ENCODE peak calls at places on chromosomes 12 and 14, in six cellular contexts. G is endodermal cell; S is CD4-positive, CD25-positive, alpha-beta regulatory T cell; Z is lower leg skin; N is left ventricle myocardium inferior; K is cardiac muscle cell. P is an unnamed sample.

GRCh38 chr12:6970096-6970527 is 352 bp downstream of the PHB2 start:
- DNase-seq in G (no peak), S (peak; percentile 16), Z (peak; percentile 91), N (no peak), K (no peak), P (no peak)

GRCh38 chr12:33248364-33248763 is 191.3 kb downstream of the SYT10 start:
- DNase-seq in G (no peak), S (no peak), Z (no peak), N (no peak), K (no peak), P (no peak)

GRCh38 chr14:60760648-60761364 is 26.2 kb downstream of the MNAT1 start:
- DNase-seq in G (no peak), S (no peak), Z (no peak), N (no peak), K (no peak), P (no peak)

GRCh38 chr12:19799216-19799615 is 359.9 kb downstream of the AEBP2 start:
- DNase-seq in G (no peak), S (no peak), Z (no peak), N (no peak), K (peak; percentile 55), P (peak; percentile 37)

GRCh38 chr12:79886917-79887519 is 47.9 kb downstream of the PPP1R12A start:
- DNase-seq in G (no peak), S (no peak), Z (no peak), N (no peak), K (peak; percentile 74), P (peak; percentile 78)

GRCh38 chr12:28161697-28162096 is 28.6 kb upstream of the CCDC91 start:
- DNase-seq in G (no peak), S (no peak), Z (no peak), N (no peak), K (no peak), P (no peak)

GRCh38 chr14:61475316-61475715 is 153.9 kb downstream of the PRKCH start:
- DNase-seq in G (no peak), S (no peak), Z (no peak), N (no peak), K (peak; percentile 92), P (peak; percentile 91)

GRCh38 chr14:56491299-56492285 is 88.0 kb upstream of the TMEM260 start:
- DNase-seq in G (peak; percentile 94), S (no peak), Z (no peak), N (no peak), K (peak; percentile 66), P (peak; percentile 71)

GRCh38 chr14:55448146-55448614 is 7.8 kb upstream of the TBPL2 start:
- DNase-seq in G (no peak), S (no peak), Z (no peak), N (no peak), K (peak; percentile 85), P (peak; percentile 92)

GRCh38 chr12:25552681-25553080 is 402 bp downstream of the LMNTD1 start:
- DNase-seq in G (no peak), S (no peak), Z (no peak), N (no peak), K (no peak), P (peak; percentile 17)

GRCh38 chr12:112111931-112112330 is 3.3 kb upstream of the NAA25 start:
- DNase-seq in G (no peak), S (no peak), Z (peak; percentile 59), N (no peak), K (no peak), P (no peak)

GRCh38 chr12:84741727-84742126 is 170.9 kb downstream of the SLC6A15 start:
- DNase-seq in G (no peak), S (no peak), Z (no peak), N (no peak), K (no peak), P (no peak)

GRCh38 chr14:56027916-56028637 is 90.1 kb upstream of the PELI2 start:
- DNase-seq in G (no peak), S (no peak), Z (no peak), N (no peak), K (no peak), P (no peak)

GRCh38 chr12:92968201-92968813 is 39.2 kb upstream of the EEA1 start:
- DNase-seq in G (no peak), S (no peak), Z (no peak), N (no peak), K (no peak), P (peak; percentile 39)

GRCh38 chr12:87157791-87158190 is 871.4 kb downstream of the C12orf50 start:
- DNase-seq in G (peak; percentile 57), S (no peak), Z (no peak), N (no peak), K (peak; percentile 97), P (peak; percentile 96)

GRCh38 chr12:96487214-96487613 is 2.2 kb upstream of the CFAP54 start:
- DNase-seq in G (no peak), S (no peak), Z (no peak), N (no peak), K (peak; percentile 70), P (peak; percentile 85)

GRCh38 chr12:59698599-59698998 is 102.8 kb downstream of the SLC16A7 start:
- DNase-seq in G (no peak), S (no peak), Z (no peak), N (no peak), K (peak; percentile 91), P (peak; percentile 87)

GRCh38 chr12:97048421-97049035 is 141.5 kb downstream of the NEDD1 start:
- DNase-seq in G (no peak), S (no peak), Z (no peak), N (no peak), K (no peak), P (no peak)

GRCh38 chr14:32329146-32329545 is at the start of gene AKAP6:
- DNase-seq in G (no peak), S (no peak), Z (no peak), N (no peak), K (no peak), P (no peak)

GRCh38 chr14:93959239-93960107 is 16.9 kb downstream of the ASB2 start:
- DNase-seq in G (peak; percentile 86), S (peak; percentile 89), Z (no peak), N (no peak), K (peak; percentile 85), P (peak; percentile 86)

GRCh38 chr12:80364056-80364455 is 80.0 kb upstream of the PTPRQ start:
- DNase-seq in G (no peak), S (no peak), Z (no peak), N (no peak), K (no peak), P (no peak)

GRCh38 chr12:12405882-12406281 is 49.0 kb downstream of the BORCS5 start:
- DNase-seq in G (no peak), S (no peak), Z (no peak), N (peak; percentile 28), K (no peak), P (no peak)

GRCh38 chr12:3077572-3078081 is 448 bp downstream of the TSPAN9 start:
- DNase-seq in G (peak; percentile 76), S (no peak), Z (no peak), N (peak; percentile 47), K (peak; percentile 74), P (peak; percentile 65)

GRCh38 chr14:100666851-100667250 is 59.8 kb upstream of the DLK1 start:
- DNase-seq in G (no peak), S (no peak), Z (no peak), N (no peak), K (no peak), P (no peak)

GRCh38 chr12:105083551-105084105 is 630 bp downstream of the ALDH1L2 start:
- DNase-seq in G (no peak), S (no peak), Z (peak; percentile 92), N (peak; percentile 68), K (peak; percentile 87), P (peak; percentile 77)

GRCh38 chr12:114691810-114692557 is 8.0 kb upstream of the TBX3 start:
- DNase-seq in G (peak; percentile 83), S (no peak), Z (no peak), N (no peak), K (no peak), P (no peak)

GRCh38 chr12:114689075-114689994 is 5.4 kb upstream of the TBX3 start:
- DNase-seq in G (peak; percentile 49), S (no peak), Z (no peak), N (no peak), K (no peak), P (no peak)

GRCh38 chr12:114688256-114688845 is 4.4 kb upstream of the TBX3 start:
- DNase-seq in G (peak; percentile 67), S (no peak), Z (no peak), N (no peak), K (no peak), P (no peak)

GRCh38 chr12:114691196-114691595 is 7.2 kb upstream of the TBX3 start:
- DNase-seq in G (peak; percentile 49), S (no peak), Z (no peak), N (no peak), K (no peak), P (no peak)

GRCh38 chr12:114690267-114691135 is 6.5 kb upstream of the TBX3 start:
- DNase-seq in G (peak; percentile 38), S (no peak), Z (no peak), N (no peak), K (no peak), P (no peak)
- H3K4me3 ChIP-seq in G (no peak overlapping the region), S (no peak overlapping the region), Z (no peak overlapping the region), N (no peak overlapping the region), K (no peak overlapping the region), P (no peak overlapping the region)

GRCh38 chr12:48198619-48198973 is 4.5 kb downstream of the OR10AD1 start:
- DNase-seq in G (no peak), S (no peak), Z (peak; percentile 86), N (peak; percentile 53), K (peak; percentile 42), P (peak; percentile 14)
- H3K4me3 ChIP-seq in G (peak overlapping the region; percentile 92), S (peak overlapping the region; percentile 98), Z (peak overlapping the region; percentile 78), N (peak overlapping the region; percentile 84), K (peak overlapping the region; percentile 39), P (peak overlapping the region; percentile 72)

DNA sequence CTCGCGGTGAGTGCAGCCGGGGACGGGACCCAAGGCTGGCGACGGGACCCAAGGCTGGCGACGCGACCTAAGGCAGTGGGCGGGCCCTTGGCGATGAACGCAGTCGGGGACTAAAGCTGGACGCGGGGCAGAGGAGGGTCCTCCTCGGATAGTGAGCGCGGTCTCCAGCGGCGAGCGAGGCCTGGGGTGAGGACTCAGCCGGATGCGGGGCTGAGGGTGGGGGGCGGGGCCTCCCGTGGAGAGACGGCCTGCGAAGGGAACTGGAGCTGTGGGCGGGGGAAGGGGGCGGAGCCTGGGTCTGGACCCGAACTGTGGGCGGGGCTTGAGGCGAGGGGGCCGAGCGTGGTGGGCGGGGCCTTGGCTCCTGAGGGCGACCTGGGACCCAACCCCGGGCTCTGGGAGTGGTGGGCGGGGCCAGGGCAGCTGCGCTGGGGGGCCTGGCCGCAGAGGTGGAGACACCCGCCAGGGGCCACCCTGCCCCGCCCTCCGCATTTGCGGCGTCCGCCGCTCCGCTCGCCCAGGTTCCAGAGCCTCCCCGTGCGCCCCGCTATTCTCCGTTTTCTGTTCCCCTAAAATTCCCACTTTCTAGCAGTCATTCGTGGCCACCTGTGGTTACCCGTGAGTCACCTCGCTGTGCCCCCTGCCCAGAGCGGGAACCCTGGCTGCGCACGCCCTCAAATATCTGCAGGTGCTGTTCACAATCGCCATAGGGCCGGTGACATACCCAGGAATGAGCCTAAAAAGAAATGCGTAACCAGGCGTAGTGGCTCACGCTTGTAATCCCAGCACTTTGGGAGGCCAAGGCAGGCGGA is 508 bp upstream of the BRF1 start:
- DNase-seq in G (peak; percentile 100), S (peak; percentile 98), Z (peak; percentile 100), N (peak; percentile 99), K (peak; percentile 97), P (peak; percentile 95)
- H3K4me3 ChIP-seq in G (peak overlapping the region; percentile 94), S (no peak overlapping the region), Z (peak overlapping the region; percentile 64), N (peak overlapping the region; percentile 85), K (peak overlapping the region; percentile 73), P (peak overlapping the region; percentile 74)

DNA sequence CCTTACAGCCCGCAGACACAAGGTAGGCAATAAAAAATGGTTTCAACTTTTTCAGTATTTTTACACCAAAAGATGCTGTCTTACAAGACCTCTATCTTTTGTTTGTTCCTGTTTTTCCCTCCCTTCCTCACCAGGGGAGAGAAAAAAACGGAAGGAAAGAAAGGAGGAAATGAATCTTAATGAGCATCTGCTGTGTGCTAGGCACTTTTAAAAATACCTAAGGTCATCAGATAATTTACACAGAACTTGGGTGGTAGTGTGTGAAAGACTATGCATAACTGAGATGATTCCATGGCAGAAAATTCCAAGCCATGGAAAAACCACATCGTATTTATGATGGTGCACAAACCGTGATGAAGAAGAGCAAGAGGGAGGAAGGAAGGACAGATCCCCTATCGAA is 121.2 kb downstream of the DIP2B start:
- DNase-seq in G (no peak), S (no peak), Z (no peak), N (no peak), K (no peak), P (no peak)
- H3K4me3 ChIP-seq in G (no peak overlapping the region), S (peak overlapping the region; percentile 9), Z (no peak overlapping the region), N (no peak overlapping the region), K (no peak overlapping the region), P (no peak overlapping the region)